ENCODE peak calls at places on chromosomes 12 and 14, in ten cellular contexts. B, J, C, H, Q, T, X, L, D and F are unnamed samples.

GRCh38 chr12:55676707-55677106 is 31.0 kb downstream of the ITGA7 start:
- DNase-seq in B (peak), J (peak), C (no peak), H (no peak), Q (no peak), T (no peak), X (no peak), L (no peak), D (no peak), F (no peak)

GRCh38 chr14:23061995-23062394 is 4.7 kb upstream of the CDH24 start:
- DNase-seq in B (no peak), J (peak), C (peak), H (peak), Q (no peak), T (peak), X (no peak), L (peak), D (no peak), F (no peak)

GRCh38 chr12:95197636-95198035 is 19.6 kb downstream of the FGD6 start:
- DNase-seq in B (no peak), J (no peak), C (no peak), H (no peak), Q (no peak), T (no peak), X (no peak), L (no peak), D (no peak), F (no peak)

GRCh38 chr12:98424726-98425401 is 90.5 kb upstream of the TMPO start:
- DNase-seq in B (peak), J (peak), C (no peak), H (peak), Q (no peak), T (peak), X (peak), L (peak), D (no peak), F (peak)

GRCh38 chr12:25958254-25959068 is at the start of gene RASSF8:
- DNase-seq in B (peak), J (peak), C (peak), H (peak), Q (no peak), T (peak), X (peak), L (peak), D (no peak), F (peak)

GRCh38 chr14:29390046-29390841 is 537.4 kb downstream of the PRKD1 start:
- DNase-seq in B (no peak), J (peak), C (no peak), H (no peak), Q (no peak), T (no peak), X (no peak), L (no peak), D (no peak), F (peak)

GRCh38 chr12:48022676-48023385 is 18.6 kb upstream of the COL2A1 start:
- DNase-seq in B (no peak), J (no peak), C (peak), H (no peak), Q (no peak), T (no peak), X (no peak), L (peak), D (no peak), F (no peak)

GRCh38 chr14:106883218-106883692 is 1356.9 kb downstream of the TMEM121 start:
- DNase-seq in B (peak), J (no peak), C (no peak), H (no peak), Q (no peak), T (no peak), X (no peak), L (peak), D (no peak), F (peak)

GRCh38 chr12:58364389-58365086 is 423.2 kb downstream of the ATP23 start:
- DNase-seq in B (no peak), J (peak), C (no peak), H (no peak), Q (no peak), T (no peak), X (no peak), L (no peak), D (no peak), F (no peak)

GRCh38 chr14:33052899-33053400 is 114.3 kb downstream of the NPAS3 start:
- DNase-seq in B (no peak), J (no peak), C (no peak), H (no peak), Q (no peak), T (no peak), X (no peak), L (no peak), D (no peak), F (no peak)

GRCh38 chr12:71469235-71469873 is 29.8 kb downstream of the LGR5 start:
- DNase-seq in B (no peak), J (peak), C (no peak), H (no peak), Q (no peak), T (no peak), X (no peak), L (peak), D (no peak), F (no peak)

GRCh38 chr14:90281261-90281660 is 24.9 kb downstream of the PSMC1 start:
- DNase-seq in B (peak), J (peak), C (peak), H (no peak), Q (no peak), T (peak), X (no peak), L (no peak), D (no peak), F (no peak)

GRCh38 chr14:78566017-78566858 is 396.1 kb downstream of the NRXN3 start:
- DNase-seq in B (peak), J (peak), C (peak), H (peak), Q (peak), T (peak), X (peak), L (peak), D (no peak), F (peak)

GRCh38 chr14:83164016-83164415 is 1630.4 kb upstream of the SEL1L start:
- DNase-seq in B (no peak), J (peak), C (no peak), H (no peak), Q (no peak), T (no peak), X (no peak), L (no peak), D (no peak), F (no peak)

GRCh38 chr12:42129595-42130204 is 15.0 kb downstream of the GXYLT1 start:
- DNase-seq in B (peak), J (peak), C (no peak), H (no peak), Q (no peak), T (peak), X (no peak), L (peak), D (no peak), F (no peak)

GRCh38 chr12:8696402-8697100 is 1.2 kb upstream of the RIMKLB start:
- DNase-seq in B (no peak), J (no peak), C (no peak), H (no peak), Q (no peak), T (no peak), X (no peak), L (no peak), D (no peak), F (no peak)

GRCh38 chr12:107992016-107992415 is 137.1 kb upstream of the WSCD2 start:
- DNase-seq in B (no peak), J (no peak), C (no peak), H (no peak), Q (no peak), T (no peak), X (no peak), L (no peak), D (peak), F (no peak)

GRCh38 chr12:57110189-57111045 is 745 bp downstream of the STAT6 start:
- DNase-seq in B (peak), J (peak), C (peak), H (peak), Q (no peak), T (peak), X (no peak), L (peak), D (peak), F (peak)

GRCh38 chr14:104147346-104148125 is 9.1 kb downstream of the KIF26A start:
- DNase-seq in B (no peak), J (no peak), C (no peak), H (peak), Q (no peak), T (no peak), X (no peak), L (no peak), D (no peak), F (peak)

GRCh38 chr14:64680013-64680674 is 24.1 kb upstream of the PLEKHG3 start:
- DNase-seq in B (no peak), J (no peak), C (no peak), H (no peak), Q (no peak), T (no peak), X (no peak), L (no peak), D (no peak), F (no peak)
- TF ChIP-seq CTCF in B (no peak), J (no peak), C (no peak), H (no peak), Q (no peak), T (no peak), X (no peak), L (no peak), D (no peak), F (no peak)

GRCh38 chr12:18567787-18568186 is 170.0 kb downstream of the PLCZ1 start:
- DNase-seq in B (no peak), J (peak), C (no peak), H (no peak), Q (no peak), T (no peak), X (no peak), L (no peak), D (no peak), F (no peak)

GRCh38 chr12:18576104-18576622 is 161.6 kb downstream of the PLCZ1 start:
- DNase-seq in B (no peak), J (peak), C (no peak), H (no peak), Q (no peak), T (no peak), X (no peak), L (no peak), D (no peak), F (no peak)

DNA sequence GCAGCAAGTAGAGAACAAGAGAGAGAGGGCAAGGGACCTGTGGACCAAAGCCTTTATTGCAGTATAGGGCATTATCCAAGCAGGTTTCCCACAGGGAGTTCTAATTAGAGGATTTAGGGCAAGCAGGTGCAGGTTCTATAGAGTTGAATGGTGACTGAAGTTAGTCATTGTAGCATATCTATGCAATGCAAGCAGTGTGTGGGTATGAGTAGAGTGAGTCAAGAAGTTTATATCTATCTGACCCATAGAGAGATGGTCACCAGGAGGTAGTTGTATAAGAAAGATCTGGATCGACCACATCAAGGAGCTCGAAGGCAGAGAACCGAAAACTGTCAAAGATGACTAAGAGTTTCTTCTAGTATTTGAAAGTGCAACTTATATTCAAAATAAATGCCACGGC is 167.3 kb downstream of the PLCZ1 start:
- DNase-seq in B (no peak), J (no peak), C (no peak), H (no peak), Q (no peak), T (no peak), X (no peak), L (no peak), D (no peak), F (no peak)
- TF ChIP-seq CTCF in B (no peak), J (no peak), C (no peak), H (no peak), Q (no peak), T (no peak), X (no peak), L (no peak), D (no peak), F (no peak)

DNA sequence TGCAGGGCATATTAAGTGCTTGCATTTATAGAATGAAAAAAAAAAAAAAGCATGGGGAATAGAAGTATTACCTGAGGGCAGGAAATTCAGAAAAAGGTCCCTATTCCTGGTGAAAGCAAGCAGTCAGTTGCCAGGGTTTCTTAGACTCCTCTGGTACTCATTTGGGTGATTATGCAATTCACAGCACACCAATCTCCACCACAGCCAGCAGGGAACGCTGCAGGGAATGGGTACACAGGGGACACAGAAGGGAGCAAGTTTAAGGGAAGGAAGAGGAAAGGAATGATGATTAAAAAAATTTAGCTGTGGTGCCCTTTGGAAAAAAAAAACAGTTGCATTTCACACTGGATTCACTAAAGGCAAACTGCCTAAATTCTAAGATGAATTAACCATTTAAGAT is 14.2 kb downstream of the BLTP3B start:
- DNase-seq in B (peak), J (peak), C (no peak), H (no peak), Q (no peak), T (peak), X (no peak), L (peak), D (no peak), F (peak)
- TF ChIP-seq CTCF in B (peak), J (peak), C (no peak), H (no peak), Q (no peak), T (peak), X (no peak), L (peak), D (no peak), F (no peak)

DNA sequence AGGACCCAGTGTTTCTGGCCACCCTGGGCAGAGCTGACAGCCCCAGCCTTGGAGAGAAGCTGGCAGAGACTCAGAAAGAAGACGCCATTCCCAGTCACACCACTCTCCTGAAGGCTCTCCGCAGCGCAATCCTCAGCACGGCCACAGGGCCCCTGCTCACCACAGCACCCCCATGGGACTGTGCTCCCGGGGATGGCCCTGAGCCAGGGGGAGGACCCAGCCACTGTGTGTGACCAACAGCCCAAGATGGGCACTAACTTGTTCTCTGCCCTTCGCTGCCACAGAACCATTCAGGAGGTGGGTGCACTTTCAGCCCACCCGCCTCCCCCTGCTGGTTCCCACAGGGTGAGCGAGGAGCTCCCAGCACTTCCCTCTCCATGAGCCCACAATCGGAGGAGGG is 57.1 kb downstream of the CCNK start:
- DNase-seq in B (no peak), J (no peak), C (no peak), H (no peak), Q (no peak), T (no peak), X (no peak), L (no peak), D (no peak), F (no peak)
- TF ChIP-seq CTCF in B (peak), J (no peak), C (no peak), H (no peak), Q (no peak), T (no peak), X (no peak), L (no peak), D (no peak), F (peak)